ENCODE peak calls at places on chromosomes 4 and X, in six cellular contexts. Q, W, I, B, O and D are unnamed samples.

GRCh38 chrX:94908171-94908570 is 1234.2 kb downstream of the FAM133A start:
- DNase-seq in Q (no peak), W (no peak), I (no peak), B (no peak), O (no peak), D (no peak)

GRCh38 chr4:187555174-187555573 is 440.4 kb upstream of the ZFP42 start:
- DNase-seq in Q (no peak), W (no peak), I (no peak), B (no peak), O (no peak), D (no peak)

GRCh38 chr4:25441519-25442117 is 64.6 kb downstream of the ANAPC4 start:
- DNase-seq in Q (peak; percentile 54), W (peak; percentile 81), I (no peak), B (peak; percentile 50), O (peak; percentile 52), D (peak; percentile 81)

GRCh38 chrX:51891821-51892551 is 1.4 kb upstream of the MAGED1 start:
- DNase-seq in Q (peak; percentile 70), W (peak; percentile 72), I (no peak), B (peak; percentile 81), O (no peak), D (peak; percentile 3)

GRCh38 chrX:121084903-121085611 is 37.6 kb downstream of the GLUD2 start:
- DNase-seq in Q (no peak), W (no peak), I (no peak), B (no peak), O (no peak), D (no peak)

GRCh38 chr4:179941911-179942310 is 2301.3 kb upstream of the TENM3 start:
- DNase-seq in Q (no peak), W (no peak), I (no peak), B (peak; percentile 2), O (no peak), D (no peak)

GRCh38 chr4:112109455-112110425 is 35.5 kb upstream of the FAM241A start:
- DNase-seq in Q (no peak), W (peak; percentile 53), I (peak; percentile 71), B (peak; percentile 61), O (no peak), D (no peak)

GRCh38 chr4:15755321-15755750 is 22.8 kb upstream of the CD38 start:
- DNase-seq in Q (no peak), W (peak; percentile 57), I (peak; percentile 59), B (peak; percentile 84), O (no peak), D (no peak)

GRCh38 chrX:8345473-8345872 is 119.2 kb upstream of the VCX3B start:
- DNase-seq in Q (no peak), W (no peak), I (peak; percentile 43), B (peak; percentile 80), O (no peak), D (no peak)

GRCh38 chr4:179595671-179596410 is 2153.6 kb upstream of the AGA start:
- DNase-seq in Q (no peak), W (no peak), I (no peak), B (peak; percentile 98), O (peak; percentile 8), D (no peak)

GRCh38 chrX:54495814-54496516 is at the start of gene FGD1:
- DNase-seq in Q (peak; percentile 25), W (peak; percentile 71), I (no peak), B (peak; percentile 56), O (no peak), D (peak; percentile 78)

GRCh38 chr4:138666366-138666765 is 349.2 kb upstream of the NOCT start:
- DNase-seq in Q (no peak), W (no peak), I (no peak), B (peak; percentile 58), O (no peak), D (no peak)

GRCh38 chr4:140931904-140932303 is 175.7 kb upstream of the TBC1D9 start:
- DNase-seq in Q (no peak), W (no peak), I (no peak), B (peak; percentile 61), O (no peak), D (no peak)

GRCh38 chr4:168141733-168142132 is 49.4 kb downstream of the ANXA10 start:
- DNase-seq in Q (no peak), W (no peak), I (no peak), B (no peak), O (no peak), D (no peak)

DNA sequence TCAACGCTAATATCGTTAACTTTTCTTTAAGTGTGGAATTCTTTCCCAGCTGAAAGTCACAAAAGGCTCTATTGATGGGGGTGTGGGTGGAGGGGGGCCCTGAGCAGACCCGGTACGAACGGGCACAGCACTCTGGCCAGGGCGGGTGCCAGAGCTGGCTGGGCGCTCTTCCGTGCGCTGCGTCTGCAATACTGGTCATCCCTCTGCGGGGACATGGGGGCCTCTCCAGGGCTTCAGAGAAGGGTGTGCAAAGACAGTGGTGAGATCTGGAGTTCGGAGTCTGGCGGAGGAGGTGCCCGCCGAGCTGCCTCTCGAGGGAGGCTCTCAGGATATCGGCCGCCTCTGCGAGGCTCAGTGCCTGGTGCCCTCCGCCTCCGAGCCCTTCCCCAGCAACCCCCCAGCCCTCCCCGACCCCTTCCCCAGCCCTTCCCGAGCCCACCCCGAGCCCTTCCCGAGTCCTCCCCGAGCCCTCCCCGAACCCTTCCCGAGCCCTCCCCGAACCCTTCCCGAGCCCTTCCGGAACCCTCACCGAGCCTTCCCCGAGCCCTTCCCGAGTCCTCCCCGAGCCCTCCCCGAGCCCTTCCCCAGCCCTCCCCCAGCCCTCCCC is 34.3 kb downstream of the FGFRL1 start:
- DNase-seq in Q (no peak), W (no peak), I (no peak), B (no peak), O (no peak), D (peak; percentile 48)
- H3K4me1 ChIP-seq in Q (no peaks in the 10 kb centered on the region), W (no peaks in the 10 kb centered on the region), I (peaks cover 34% of the 10 kb centered on the region), B (peaks cover 22% of the 10 kb centered on the region), O (peaks cover 62% of the 10 kb centered on the region), D (peaks cover 28% of the 10 kb centered on the region)

DNA sequence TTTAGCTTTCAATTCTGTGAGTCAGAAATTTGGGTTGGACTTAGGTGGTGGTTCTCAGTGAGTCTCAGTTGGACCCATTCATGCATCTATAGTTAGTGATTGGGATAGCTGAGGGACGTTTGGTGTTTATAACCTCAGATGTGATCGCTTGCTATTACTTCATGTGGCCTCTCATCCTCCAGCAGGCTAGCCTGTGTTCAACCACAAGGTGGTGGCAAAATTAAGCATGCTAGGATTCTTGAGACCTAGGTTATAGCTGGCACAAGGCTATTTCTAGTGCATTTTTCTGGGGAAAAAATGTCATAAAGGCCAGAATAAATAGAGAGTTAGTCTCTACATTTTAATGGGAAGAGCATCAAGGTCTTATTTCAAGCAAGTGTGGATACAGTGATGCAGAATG is 10.9 kb upstream of the GRPR start:
- DNase-seq in Q (peak; percentile 27), W (no peak), I (no peak), B (no peak), O (no peak), D (no peak)
- TF ChIP-seq CTCF in Q (peak; percentile 50), W (no peak), I (no peak), B (no peak), O (no peak), D (no peak)

GRCh38 chr4:85873566-85873965 is 398.6 kb downstream of the ARHGAP24 start:
- DNase-seq in Q (no peak), W (no peak), I (no peak), B (no peak), O (no peak), D (no peak)
- H3K4me1 ChIP-seq in Q (no peaks in the 10 kb centered on the region), W (no peaks in the 10 kb centered on the region), I (no peaks in the 10 kb centered on the region), B (no peaks in the 10 kb centered on the region), O (no peaks in the 10 kb centered on the region), D (no peaks in the 10 kb centered on the region)

DNA sequence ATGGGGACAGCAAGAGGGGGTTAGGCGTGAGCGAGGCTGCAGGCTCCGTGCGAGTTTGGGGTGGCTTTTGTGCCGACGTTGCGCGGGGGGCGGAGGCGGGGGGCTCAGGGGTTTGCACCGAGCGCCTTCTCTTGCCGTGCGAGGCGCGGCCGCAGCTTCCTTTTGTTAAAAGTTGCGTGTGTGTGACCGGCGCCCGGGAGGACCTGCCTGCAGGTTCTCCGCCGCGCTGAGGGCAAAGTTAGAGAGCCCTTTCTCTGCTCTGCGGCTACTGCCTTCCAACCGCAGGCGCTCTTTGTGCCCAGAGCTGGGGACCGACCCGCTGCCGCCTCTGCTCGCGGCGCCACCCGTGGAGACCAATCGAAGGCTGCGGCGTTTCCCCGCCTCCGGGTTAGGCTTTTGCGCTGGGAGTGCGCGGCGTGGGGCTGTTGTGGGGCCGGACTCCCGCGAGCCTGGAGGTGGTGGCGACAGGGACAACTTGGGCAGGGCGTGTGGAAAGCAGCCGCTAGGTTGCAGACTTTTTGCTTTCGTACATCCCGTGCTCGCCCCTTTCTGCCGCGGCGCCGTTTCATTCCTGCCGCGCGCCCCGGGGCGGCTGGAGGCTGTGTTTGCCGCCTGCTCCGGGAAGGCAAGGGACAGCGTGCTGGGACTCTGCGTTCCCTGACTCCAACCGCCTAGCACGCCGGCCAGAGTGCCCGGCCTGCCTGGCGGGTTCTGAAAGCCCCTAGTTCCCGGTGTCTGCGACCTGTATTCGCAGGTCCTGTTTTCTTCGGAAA is 750 bp downstream of the KIT start:
- DNase-seq in Q (no peak), W (peak; percentile 43), I (no peak), B (peak; percentile 41), O (peak; percentile 13), D (peak; percentile 62)
- TF ChIP-seq CTCF in Q (no peak), W (peak; percentile 25), I (no peak), B (peak; percentile 1), O (no peak), D (no peak)

DNA sequence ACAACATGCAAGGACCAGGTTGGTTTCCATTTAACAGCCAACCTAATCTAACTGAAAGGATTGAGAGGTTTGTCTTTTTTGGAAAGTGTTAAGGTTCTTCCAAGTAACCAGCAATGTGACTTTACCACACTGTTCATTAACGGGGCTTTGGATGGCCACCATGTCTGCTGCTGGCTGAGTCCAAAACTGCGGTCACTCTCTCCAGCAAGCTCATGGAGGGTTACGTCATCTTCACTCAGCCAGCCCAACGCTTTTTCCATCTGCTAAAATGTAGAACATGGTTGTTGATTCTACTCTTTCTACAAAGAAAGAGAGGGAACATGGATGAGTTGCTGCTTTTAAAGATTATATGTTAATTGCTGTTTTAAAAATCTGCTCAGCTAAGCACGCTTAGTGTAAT is 11.0 kb downstream of the PKD2 start:
- DNase-seq in Q (no peak), W (peak; percentile 87), I (no peak), B (peak; percentile 76), O (no peak), D (no peak)
- H3K4me1 ChIP-seq in Q (no peaks in the 10 kb centered on the region), W (no peaks in the 10 kb centered on the region), I (peaks cover 11% of the 10 kb centered on the region), B (peaks cover 16% of the 10 kb centered on the region), O (peaks cover 6% of the 10 kb centered on the region), D (no peaks in the 10 kb centered on the region)

GRCh38 chrX:68238568-68238967 is 194.7 kb downstream of the OPHN1 start:
- DNase-seq in Q (no peak), W (no peak), I (no peak), B (no peak), O (no peak), D (no peak)
- TF ChIP-seq CTCF in Q (peak; percentile 57), W (peak; percentile 41), I (peak; percentile 55), B (peak; percentile 38), O (peak; percentile 31), D (no peak)

DNA sequence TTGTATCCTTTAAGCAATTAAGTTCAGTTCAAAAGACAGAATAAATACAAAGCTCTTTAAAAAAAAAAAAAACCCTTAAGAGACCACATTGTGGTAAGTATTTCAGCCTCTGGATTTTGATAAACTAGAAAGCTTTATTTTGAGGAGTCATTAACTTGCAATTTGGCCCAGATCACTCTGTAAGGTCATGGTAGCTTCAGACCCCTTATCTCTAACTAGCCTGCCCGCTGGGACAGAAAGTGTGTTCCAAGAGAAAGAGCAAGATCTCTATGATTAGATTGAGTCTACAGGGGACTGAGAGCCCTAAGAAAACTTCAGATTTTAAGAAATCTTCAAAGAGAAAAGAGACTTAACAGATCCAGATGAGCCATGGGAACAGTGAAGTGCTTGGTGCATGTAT is 45.6 kb downstream of the GALNT7 start:
- DNase-seq in Q (no peak), W (no peak), I (no peak), B (peak; percentile 33), O (no peak), D (no peak)
- H3K4me1 ChIP-seq in Q (peaks cover 12% of the 10 kb centered on the region), W (peaks cover 18% of the 10 kb centered on the region), I (peaks cover 72% of the 10 kb centered on the region), B (peaks cover 3% of the 10 kb centered on the region), O (peaks cover 93% of the 10 kb centered on the region), D (no peaks in the 10 kb centered on the region)